ENCODE peak calls at places on chromosomes 4 and X, in four cellular contexts. One of them, this sample, is unnamed.
A peak's percentile ranks its signal among the peaks of the same experiment; 100 is the strongest.

GRCh38 chr4:145481942-145482208 is 222 bp downstream of the SMAD1 start:
- DNase-seq in IMR-90: no peak
- DNase-seq in mesendoderm: no peak
- DNase-seq in H9: no peak
- DNase-seq in this sample: no peak

GRCh38 chr4:179145746-179146530 is 1703.7 kb upstream of the AGA start:
- DNase-seq in IMR-90: peak; percentile 47
- DNase-seq in mesendoderm: peak; percentile 22
- DNase-seq in H9: no peak
- DNase-seq in this sample: no peak

GRCh38 chr4:140726776-140727500 is 29.2 kb downstream of the TBC1D9 start:
- DNase-seq in IMR-90: peak; percentile 28
- DNase-seq in mesendoderm: peak; percentile 10
- DNase-seq in H9: no peak
- DNase-seq in this sample: no peak

GRCh38 chr4:117385531-117385930 is 300.2 kb upstream of the TRAM1L1 start:
- DNase-seq in IMR-90: peak; percentile 67
- DNase-seq in mesendoderm: no peak
- DNase-seq in H9: no peak
- DNase-seq in this sample: no peak

GRCh38 chr4:107018336-107018735 is 17.8 kb downstream of the DKK2 start:
- DNase-seq in IMR-90: no peak
- DNase-seq in mesendoderm: no peak
- DNase-seq in H9: no peak
- DNase-seq in this sample: no peak

GRCh38 chrX:23901805-23902204 is 5.9 kb downstream of the APOO start:
- DNase-seq in IMR-90: peak; percentile 77
- DNase-seq in mesendoderm: peak; percentile 81
- DNase-seq in H9: peak; percentile 40
- DNase-seq in this sample: no peak

GRCh38 chrX:1564750-1565683 is 26.4 kb upstream of the AKAP17A start:
- DNase-seq in IMR-90: no peak
- DNase-seq in mesendoderm: no peak
- DNase-seq in H9: no peak
- DNase-seq in this sample: no peak

GRCh38 chr4:19987746-19988145 is 264.0 kb upstream of the SLIT2 start:
- DNase-seq in IMR-90: peak; percentile 75
- DNase-seq in mesendoderm: no peak
- DNase-seq in H9: no peak
- DNase-seq in this sample: no peak

GRCh38 chr4:170259631-170260153 is 169.9 kb upstream of the AADAT start:
- DNase-seq in IMR-90: peak; percentile 60
- DNase-seq in mesendoderm: peak; percentile 98
- DNase-seq in H9: peak; percentile 94
- DNase-seq in this sample: peak; percentile 84

GRCh38 chrX:13081385-13082285 is 37.2 kb upstream of the FAM9C start:
- DNase-seq in IMR-90: peak; percentile 54
- DNase-seq in mesendoderm: no peak
- DNase-seq in H9: no peak
- DNase-seq in this sample: no peak

GRCh38 chr4:20062054-20062453 is 189.7 kb upstream of the SLIT2 start:
- DNase-seq in IMR-90: peak; percentile 51
- DNase-seq in mesendoderm: no peak
- DNase-seq in H9: no peak
- DNase-seq in this sample: no peak

GRCh38 chr4:101993841-101994221 is 203.3 kb downstream of the BANK1 start:
- DNase-seq in IMR-90: no peak
- DNase-seq in mesendoderm: no peak
- DNase-seq in H9: no peak
- DNase-seq in this sample: no peak

GRCh38 chr4:15003891-15004700 is 1.8 kb downstream of the CPEB2 start:
- DNase-seq in IMR-90: no peak
- DNase-seq in mesendoderm: peak; percentile 64
- DNase-seq in H9: peak; percentile 38
- DNase-seq in this sample: no peak

GRCh38 chrX:43716696-43717095 is 60.6 kb downstream of the MAOA start:
- DNase-seq in IMR-90: no peak
- DNase-seq in mesendoderm: no peak
- DNase-seq in H9: no peak
- DNase-seq in this sample: no peak

GRCh38 chrX:19904778-19905367 is 17.5 kb upstream of the SH3KBP1 start:
- DNase-seq in IMR-90: peak; percentile 63
- DNase-seq in mesendoderm: peak; percentile 72
- DNase-seq in H9: no peak
- DNase-seq in this sample: no peak

GRCh38 chrX:39855748-39856129 is 242.0 kb downstream of the BCOR start:
- DNase-seq in IMR-90: peak; percentile 43
- DNase-seq in mesendoderm: peak; percentile 65
- DNase-seq in H9: peak; percentile 76
- DNase-seq in this sample: no peak

GRCh38 chrX:129361566-129361965 is 161.7 kb downstream of the SMARCA1 start:
- DNase-seq in IMR-90: no peak
- DNase-seq in mesendoderm: no peak
- DNase-seq in H9: no peak
- DNase-seq in this sample: no peak

GRCh38 chrX:123357941-123358340 is 173.9 kb downstream of the GRIA3 start:
- DNase-seq in IMR-90: no peak
- DNase-seq in mesendoderm: no peak
- DNase-seq in H9: no peak
- DNase-seq in this sample: no peak

GRCh38 chr4:81844717-81845116 is 373.0 kb upstream of the RASGEF1B start:
- DNase-seq in IMR-90: peak; percentile 57
- DNase-seq in mesendoderm: peak; percentile 95
- DNase-seq in H9: peak; percentile 64
- DNase-seq in this sample: peak; percentile 9

GRCh38 chr4:120870279-120870673 is 52.2 kb downstream of the PRDM5 start:
- DNase-seq in IMR-90: no peak
- DNase-seq in mesendoderm: peak; percentile 65
- DNase-seq in H9: peak; percentile 66
- DNase-seq in this sample: no peak
- H4K5ac ChIP-seq in IMR-90: no peak overlapping the region
- H4K5ac ChIP-seq in mesendoderm: no peak overlapping the region
- H4K5ac ChIP-seq in H9: no peak overlapping the region
- H4K5ac ChIP-seq in this sample: no peak overlapping the region

GRCh38 chr4:32226733-32227132 is 1506.6 kb downstream of the PCDH7 start:
- DNase-seq in IMR-90: no peak
- DNase-seq in mesendoderm: no peak
- DNase-seq in H9: no peak
- DNase-seq in this sample: no peak
- H4K5ac ChIP-seq in IMR-90: no peak overlapping the region
- H4K5ac ChIP-seq in mesendoderm: no peak overlapping the region
- H4K5ac ChIP-seq in H9: no peak overlapping the region
- H4K5ac ChIP-seq in this sample: no peak overlapping the region

DNA sequence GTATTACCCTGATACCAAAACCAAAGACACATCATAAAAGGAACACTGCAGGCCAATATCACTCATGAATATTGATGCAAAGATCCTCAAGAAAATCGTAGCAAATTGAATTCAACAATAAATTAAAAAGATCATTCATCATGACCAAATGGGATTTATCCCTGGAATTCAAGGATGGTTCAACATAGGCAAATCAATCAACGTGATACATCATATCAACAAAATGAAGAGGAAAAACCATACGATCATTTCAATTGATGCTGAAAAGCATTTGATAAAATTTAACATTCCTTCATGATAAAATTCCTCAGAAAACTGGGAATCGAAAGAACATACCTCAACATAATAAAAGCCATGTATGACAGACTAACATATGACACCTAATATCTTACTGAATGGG is 52.7 kb upstream of the STARD8 start:
- DNase-seq in IMR-90: no peak
- DNase-seq in mesendoderm: no peak
- DNase-seq in H9: no peak
- DNase-seq in this sample: no peak
- H4K5ac ChIP-seq in IMR-90: no peak overlapping the region
- H4K5ac ChIP-seq in mesendoderm: no peak overlapping the region
- H4K5ac ChIP-seq in H9: no peak overlapping the region
- H4K5ac ChIP-seq in this sample: no peak overlapping the region

GRCh38 chr4:8725845-8726244 is 133.3 kb downstream of the CPZ start:
- DNase-seq in IMR-90: no peak
- DNase-seq in mesendoderm: no peak
- DNase-seq in H9: peak; percentile 14
- DNase-seq in this sample: no peak
- H4K5ac ChIP-seq in IMR-90: no peak overlapping the region
- H4K5ac ChIP-seq in mesendoderm: no peak overlapping the region
- H4K5ac ChIP-seq in H9: no peak overlapping the region
- H4K5ac ChIP-seq in this sample: no peak overlapping the region

GRCh38 chrX:53253293-53254020 is 27.9 kb downstream of the IQSEC2 start:
- DNase-seq in IMR-90: no peak
- DNase-seq in mesendoderm: no peak
- DNase-seq in H9: no peak
- DNase-seq in this sample: no peak
- H4K5ac ChIP-seq in IMR-90: no peak overlapping the region
- H4K5ac ChIP-seq in mesendoderm: no peak overlapping the region
- H4K5ac ChIP-seq in H9: no peak overlapping the region
- H4K5ac ChIP-seq in this sample: no peak overlapping the region

This sample was measured in H1.